ENCODE peak calls at places on chromosomes 16 and 17, in five cellular contexts. One of them, this sample, is unnamed.

GRCh38 chr17:68792042-68792685 is 163.0 kb downstream of the ABCA8 start:
- DNase-seq in GM23338: no peak
- DNase-seq in mammary epithelial cell: no peak
- DNase-seq in lower lobe of right lung: no peak
- DNase-seq in esophagus squamous epithelium: no peak
- DNase-seq in this sample: peak; percentile 92

GRCh38 chr17:41771389-41772206 is 14.9 kb downstream of the JUP start:
- DNase-seq in GM23338: no peak
- DNase-seq in mammary epithelial cell: no peak
- DNase-seq in lower lobe of right lung: no peak
- DNase-seq in esophagus squamous epithelium: no peak
- DNase-seq in this sample: no peak

GRCh38 chr17:74305865-74306654 is 20.0 kb upstream of the KIF19 start:
- DNase-seq in GM23338: peak; percentile 60
- DNase-seq in mammary epithelial cell: no peak
- DNase-seq in lower lobe of right lung: no peak
- DNase-seq in esophagus squamous epithelium: no peak
- DNase-seq in this sample: no peak

GRCh38 chr17:63939401-63939800 is 7.3 kb upstream of the CD79B start:
- DNase-seq in GM23338: no peak
- DNase-seq in mammary epithelial cell: no peak
- DNase-seq in lower lobe of right lung: no peak
- DNase-seq in esophagus squamous epithelium: no peak
- DNase-seq in this sample: no peak

GRCh38 chr17:2337811-2338657 is 733 bp downstream of the SGSM2 start:
- DNase-seq in GM23338: peak; percentile 77
- DNase-seq in mammary epithelial cell: peak; percentile 34
- DNase-seq in lower lobe of right lung: peak; percentile 82
- DNase-seq in esophagus squamous epithelium: no peak
- DNase-seq in this sample: peak; percentile 62

GRCh38 chr17:80413771-80414507 is 1.0 kb upstream of the ENDOV start:
- DNase-seq in GM23338: no peak
- DNase-seq in mammary epithelial cell: peak; percentile 7
- DNase-seq in lower lobe of right lung: no peak
- DNase-seq in esophagus squamous epithelium: no peak
- DNase-seq in this sample: no peak

GRCh38 chr17:78925234-78925633 is at the start of gene TIMP2:
- DNase-seq in GM23338: peak; percentile 91
- DNase-seq in mammary epithelial cell: no peak
- DNase-seq in lower lobe of right lung: peak; percentile 92
- DNase-seq in esophagus squamous epithelium: no peak
- DNase-seq in this sample: peak; percentile 90

GRCh38 chr17:39625198-39625769 is 1.5 kb upstream of the PPP1R1B start:
- DNase-seq in GM23338: no peak
- DNase-seq in mammary epithelial cell: no peak
- DNase-seq in lower lobe of right lung: no peak
- DNase-seq in esophagus squamous epithelium: no peak
- DNase-seq in this sample: peak; percentile 51

GRCh38 chr17:72407336-72408121 is 286.7 kb downstream of the SOX9 start:
- DNase-seq in GM23338: peak; percentile 59
- DNase-seq in mammary epithelial cell: peak; percentile 98
- DNase-seq in lower lobe of right lung: no peak
- DNase-seq in esophagus squamous epithelium: no peak
- DNase-seq in this sample: peak; percentile 93

GRCh38 chr16:82061861-82062525 is 26.9 kb downstream of the HSD17B2 start:
- DNase-seq in GM23338: peak; percentile 53
- DNase-seq in mammary epithelial cell: peak; percentile 30
- DNase-seq in lower lobe of right lung: no peak
- DNase-seq in esophagus squamous epithelium: no peak
- DNase-seq in this sample: peak; percentile 10

GRCh38 chr17:76115138-76115754 is 11.7 kb upstream of the EXOC7 start:
- DNase-seq in GM23338: no peak
- DNase-seq in mammary epithelial cell: no peak
- DNase-seq in lower lobe of right lung: no peak
- DNase-seq in esophagus squamous epithelium: no peak
- DNase-seq in this sample: no peak

GRCh38 chr17:74368341-74369152 is 1.2 kb downstream of the GPR142 start:
- DNase-seq in GM23338: peak; percentile 76
- DNase-seq in mammary epithelial cell: peak; percentile 45
- DNase-seq in lower lobe of right lung: peak; percentile 81
- DNase-seq in esophagus squamous epithelium: peak; percentile 12
- DNase-seq in this sample: peak; percentile 72

GRCh38 chr17:73600103-73600871 is 44.0 kb downstream of the SDK2 start:
- DNase-seq in GM23338: no peak
- DNase-seq in mammary epithelial cell: no peak
- DNase-seq in lower lobe of right lung: no peak
- DNase-seq in esophagus squamous epithelium: no peak
- DNase-seq in this sample: peak; percentile 13

GRCh38 chr16:2764718-2765117 is 12.3 kb downstream of the SRRM2 start:
- DNase-seq in GM23338: no peak
- DNase-seq in mammary epithelial cell: no peak
- DNase-seq in lower lobe of right lung: peak; percentile 8
- DNase-seq in esophagus squamous epithelium: no peak
- DNase-seq in this sample: no peak
- TF ChIP-seq CTCF in GM23338: peak; percentile 10
- TF ChIP-seq CTCF in mammary epithelial cell: peak; percentile 4
- TF ChIP-seq CTCF in lower lobe of right lung: no peak
- TF ChIP-seq CTCF in esophagus squamous epithelium: no peak
- TF ChIP-seq CTCF in this sample: no peak

DNA sequence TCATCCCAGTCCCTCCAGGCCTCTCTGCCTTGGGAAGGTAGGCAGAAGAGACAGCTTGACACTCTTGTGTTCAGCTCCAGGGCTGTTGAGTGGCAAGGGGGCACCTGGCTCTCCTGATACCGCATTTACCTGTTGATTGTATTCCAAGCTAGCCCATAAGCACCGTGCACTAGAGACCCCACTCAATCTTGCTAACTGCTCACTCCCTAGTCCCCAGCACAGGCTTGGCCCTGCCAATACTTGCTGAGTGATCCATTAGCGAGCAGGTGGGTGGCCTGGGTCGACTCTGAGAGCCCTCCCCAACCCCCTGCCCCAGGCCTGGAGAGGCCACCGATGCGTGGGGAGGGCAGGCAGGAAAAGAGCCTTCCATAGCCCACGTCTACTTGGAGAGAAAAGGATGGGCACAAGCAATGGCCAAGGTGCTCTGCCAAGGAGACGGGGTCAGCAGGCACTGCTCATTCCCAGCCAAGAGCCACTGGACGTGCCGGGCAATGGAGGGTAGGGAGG is 29.5 kb downstream of the FA2H start:
- DNase-seq in GM23338: no peak
- DNase-seq in mammary epithelial cell: no peak
- DNase-seq in lower lobe of right lung: no peak
- DNase-seq in esophagus squamous epithelium: no peak
- DNase-seq in this sample: no peak
- H3K27ac ChIP-seq in GM23338: no peak overlapping the region
- H3K27ac ChIP-seq in mammary epithelial cell: no peak overlapping the region
- H3K27ac ChIP-seq in lower lobe of right lung: no peak overlapping the region
- H3K27ac ChIP-seq in esophagus squamous epithelium: no peak overlapping the region
- H3K27ac ChIP-seq in this sample: no peak overlapping the region

DNA sequence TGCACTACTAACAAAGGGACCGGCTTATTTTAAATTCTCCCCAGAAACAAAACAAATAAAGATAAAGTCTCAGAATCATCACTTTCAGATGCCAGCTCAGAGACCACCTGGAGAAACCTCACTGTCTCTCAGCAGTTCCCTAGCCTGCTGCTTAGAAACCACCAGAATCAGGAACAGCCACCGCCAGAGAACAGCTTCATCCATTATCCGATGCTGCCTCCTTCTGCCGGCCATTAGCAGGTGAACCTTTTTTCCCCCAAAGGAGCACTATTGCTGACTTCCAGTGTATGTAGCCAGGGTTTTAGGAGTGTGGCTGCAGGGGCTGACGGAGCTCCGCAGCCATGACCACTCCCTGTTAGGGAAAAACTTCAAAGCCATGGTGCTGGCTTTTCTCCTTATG is 171.2 kb upstream of the DYNLRB2 start:
- DNase-seq in GM23338: peak; percentile 70
- DNase-seq in mammary epithelial cell: peak; percentile 39
- DNase-seq in lower lobe of right lung: no peak
- DNase-seq in esophagus squamous epithelium: no peak
- DNase-seq in this sample: peak; percentile 58
- TF ChIP-seq CTCF in GM23338: peak; percentile 88
- TF ChIP-seq CTCF in mammary epithelial cell: peak; percentile 85
- TF ChIP-seq CTCF in lower lobe of right lung: peak; percentile 42
- TF ChIP-seq CTCF in esophagus squamous epithelium: peak; percentile 51
- TF ChIP-seq CTCF in this sample: peak; percentile 36

DNA sequence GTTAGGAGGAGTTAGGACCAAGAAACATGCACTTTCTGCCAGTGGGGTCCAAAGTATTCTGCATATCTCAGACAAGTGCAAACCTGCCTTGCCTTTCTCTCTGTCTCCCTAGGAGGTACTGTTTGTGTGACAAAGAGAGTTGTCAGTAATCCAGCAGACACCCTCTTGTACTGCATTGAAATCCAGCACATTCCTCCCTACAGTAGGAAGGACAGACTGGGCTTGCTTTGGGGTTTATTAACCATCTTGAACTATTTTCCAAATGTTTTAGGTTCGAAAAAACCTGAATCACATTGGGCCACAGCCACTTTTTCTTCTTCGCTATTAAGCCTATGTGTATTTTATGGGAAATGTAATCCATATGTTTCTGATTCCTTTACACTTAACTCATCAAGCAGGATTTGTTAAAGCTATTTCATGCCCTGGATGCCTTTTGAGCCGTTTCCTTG is 204.2 kb upstream of the KCNJ16 start:
- DNase-seq in GM23338: peak; percentile 41
- DNase-seq in mammary epithelial cell: peak; percentile 79
- DNase-seq in lower lobe of right lung: no peak
- DNase-seq in esophagus squamous epithelium: no peak
- DNase-seq in this sample: peak; percentile 48
- H3K27ac ChIP-seq in GM23338: no peak overlapping the region
- H3K27ac ChIP-seq in mammary epithelial cell: peak overlapping the region; percentile 91
- H3K27ac ChIP-seq in lower lobe of right lung: no peak overlapping the region
- H3K27ac ChIP-seq in esophagus squamous epithelium: no peak overlapping the region
- H3K27ac ChIP-seq in this sample: no peak overlapping the region

DNA sequence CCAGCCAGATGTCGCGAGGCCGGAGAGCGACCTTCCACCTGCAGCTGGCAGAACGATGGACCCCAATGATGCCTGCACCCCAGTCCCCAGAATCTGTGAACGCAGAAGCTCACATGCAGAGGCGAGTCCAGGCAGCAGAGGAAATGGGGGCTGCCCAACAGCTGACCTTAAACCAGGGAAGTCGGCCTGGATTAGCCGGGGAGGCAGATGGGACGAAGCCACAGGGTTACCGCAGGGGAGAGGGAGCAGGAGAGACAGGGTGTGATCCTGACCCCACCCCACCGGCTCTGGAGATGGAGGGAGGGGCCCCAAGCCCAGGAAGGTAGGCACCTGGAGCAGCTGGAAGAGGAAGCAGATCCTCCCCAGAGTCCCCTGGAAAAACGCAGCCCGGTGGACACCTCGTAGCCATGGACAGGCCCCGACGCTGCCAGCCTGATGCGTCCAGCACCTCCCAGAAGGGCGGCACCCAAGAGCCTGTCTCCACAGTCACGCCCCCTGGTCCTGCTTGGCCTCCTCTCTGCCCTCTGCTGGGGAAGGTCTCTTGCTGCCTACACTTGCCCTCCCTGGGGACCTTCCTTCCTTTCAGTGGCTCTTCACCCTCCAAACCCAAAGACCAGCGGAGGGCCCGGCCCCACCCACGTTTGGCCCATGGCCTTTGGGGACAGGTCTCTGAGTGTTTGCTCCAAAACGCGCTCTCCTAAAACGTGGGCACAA is 37.3 kb downstream of the PIEZO1 start:
- DNase-seq in GM23338: peak; percentile 83
- DNase-seq in mammary epithelial cell: peak; percentile 37
- DNase-seq in lower lobe of right lung: no peak
- DNase-seq in esophagus squamous epithelium: no peak
- DNase-seq in this sample: no peak
- TF ChIP-seq CTCF in GM23338: peak; percentile 79
- TF ChIP-seq CTCF in mammary epithelial cell: peak; percentile 51
- TF ChIP-seq CTCF in lower lobe of right lung: peak; percentile 18
- TF ChIP-seq CTCF in esophagus squamous epithelium: peak; percentile 20
- TF ChIP-seq CTCF in this sample: no peak

GRCh38 chr17:62692159-62692651 is 64.7 kb downstream of the MRC2 start:
- DNase-seq in GM23338: no peak
- DNase-seq in mammary epithelial cell: no peak
- DNase-seq in lower lobe of right lung: no peak
- DNase-seq in esophagus squamous epithelium: no peak
- DNase-seq in this sample: no peak

GRCh38 chr17:62687997-62688396 is 60.5 kb downstream of the MRC2 start:
- DNase-seq in GM23338: no peak
- DNase-seq in mammary epithelial cell: no peak
- DNase-seq in lower lobe of right lung: no peak
- DNase-seq in esophagus squamous epithelium: no peak
- DNase-seq in this sample: no peak

GRCh38 chr17:62690168-62690897 is 62.9 kb downstream of the MRC2 start:
- DNase-seq in GM23338: no peak
- DNase-seq in mammary epithelial cell: no peak
- DNase-seq in lower lobe of right lung: no peak
- DNase-seq in esophagus squamous epithelium: no peak
- DNase-seq in this sample: no peak

GRCh38 chr17:62688398-62689140 is 61.1 kb downstream of the MRC2 start:
- DNase-seq in GM23338: no peak
- DNase-seq in mammary epithelial cell: no peak
- DNase-seq in lower lobe of right lung: peak; percentile 23
- DNase-seq in esophagus squamous epithelium: no peak
- DNase-seq in this sample: no peak

DNA sequence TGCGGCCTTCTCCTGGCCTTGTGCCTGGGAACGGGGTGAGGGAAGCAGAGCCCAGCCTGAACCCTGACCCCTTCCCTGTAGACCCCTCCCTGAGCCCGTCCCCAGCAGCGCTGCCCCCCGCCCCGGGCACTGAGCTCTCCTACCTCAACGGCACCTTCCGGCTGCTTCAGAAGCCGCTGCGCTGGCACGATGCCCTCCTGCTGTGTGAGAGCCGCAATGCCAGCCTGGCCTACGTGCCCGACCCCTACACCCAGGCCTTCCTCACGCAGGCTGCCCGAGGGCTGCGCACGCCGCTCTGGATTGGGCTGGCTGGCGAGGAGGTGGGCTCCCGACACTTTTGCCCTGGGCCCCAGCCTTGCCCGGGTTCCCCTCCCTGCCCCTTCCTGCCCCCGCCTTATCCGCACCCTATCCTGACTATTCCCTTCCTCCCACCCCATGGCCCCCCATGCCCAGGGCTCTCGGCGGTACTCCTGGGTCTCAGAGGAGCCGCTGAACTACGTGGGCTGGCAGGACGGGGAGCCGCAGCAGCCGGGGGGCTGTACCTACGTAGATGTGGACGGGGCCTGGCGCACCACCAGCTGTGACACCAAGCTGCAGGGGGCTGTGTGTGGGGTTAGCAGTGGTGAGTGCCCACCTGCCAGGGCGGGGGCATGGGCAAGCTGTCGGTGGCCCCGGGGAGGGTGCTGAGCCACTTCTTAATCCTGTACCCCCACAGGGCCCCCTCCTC is 62.1 kb downstream of the MRC2 start:
- DNase-seq in GM23338: no peak
- DNase-seq in mammary epithelial cell: no peak
- DNase-seq in lower lobe of right lung: peak; percentile 36
- DNase-seq in esophagus squamous epithelium: no peak
- DNase-seq in this sample: no peak
- H3K27ac ChIP-seq in GM23338: no peak overlapping the region
- H3K27ac ChIP-seq in mammary epithelial cell: no peak overlapping the region
- H3K27ac ChIP-seq in lower lobe of right lung: no peak overlapping the region
- H3K27ac ChIP-seq in esophagus squamous epithelium: no peak overlapping the region
- H3K27ac ChIP-seq in this sample: no peak overlapping the region

GRCh38 chr17:9768381-9768934 is 22.9 kb downstream of the DHRS7C start:
- DNase-seq in GM23338: peak; percentile 62
- DNase-seq in mammary epithelial cell: peak; percentile 20
- DNase-seq in lower lobe of right lung: no peak
- DNase-seq in esophagus squamous epithelium: no peak
- DNase-seq in this sample: peak; percentile 55
- TF ChIP-seq CTCF in GM23338: peak; percentile 36
- TF ChIP-seq CTCF in mammary epithelial cell: peak; percentile 45
- TF ChIP-seq CTCF in lower lobe of right lung: peak; percentile 51
- TF ChIP-seq CTCF in esophagus squamous epithelium: peak; percentile 14
- TF ChIP-seq CTCF in this sample: peak; percentile 40